ENCODE peak calls at places on chromosome 11, in ten cellular contexts. S is A549; V is transverse colon; U is thoracic aorta; W is lower lobe of right lung; B is AG04450; I is foreskin fibroblast; J is left ventricle myocardium inferior; F is CD8-positive, alpha-beta T cell; T is heart left ventricle. L is an unnamed sample.

GRCh38 chr11:39247570-39248137 is 2211.8 kb downstream of the LRRC4C start:
- DNase-seq in S (no peak), T (no peak), V (no peak), U (no peak), J (no peak), B (no peak), I (no peak), F (no peak), W (no peak), L (no peak)

GRCh38 chr11:30395751-30396150 is 72.8 kb downstream of the ARL14EP start:
- DNase-seq in S (no peak), W (no peak), U (no peak), T (no peak), I (no peak), B (no peak), F (no peak), V (no peak), J (no peak), L (no peak)

GRCh38 chr11:58503361-58503856 is 4.5 kb downstream of the OR5B21 start:
- DNase-seq in F (no peak), S (no peak), T (no peak), W (no peak), I (no peak), J (no peak), B (no peak), V (no peak), U (no peak), L (no peak)

GRCh38 chr11:68678031-68678441 is 6.3 kb upstream of the GAL start:
- DNase-seq in J (no peak), U (no peak), F (no peak), B (no peak), S (no peak), W (no peak), I (no peak), T (no peak), V (peak), L (no peak)

GRCh38 chr11:62444835-62445234 is 26.0 kb downstream of the SCGB1A1 start:
- DNase-seq in V (no peak), W (no peak), B (no peak), J (no peak), F (no peak), U (no peak), S (no peak), T (no peak), I (no peak), L (no peak)

GRCh38 chr11:1232328-1233321 is 9.8 kb downstream of the MUC5B start:
- DNase-seq in J (peak), B (no peak), V (peak), U (no peak), W (peak), S (no peak), T (no peak), I (no peak), F (peak), L (no peak)

GRCh38 chr11:20754957-20755356 is 85.6 kb downstream of the NELL1 start:
- DNase-seq in W (no peak), B (no peak), U (no peak), T (no peak), V (no peak), J (no peak), S (no peak), F (no peak), I (no peak), L (no peak)

GRCh38 chr11:1303196-1303821 is 6.1 kb downstream of the TOLLIP start:
- DNase-seq in B (no peak), S (no peak), F (no peak), I (no peak), J (no peak), U (no peak), T (no peak), V (peak), W (peak), L (peak)

GRCh38 chr11:105298630-105299029 is 159.1 kb upstream of the CARD18 start:
- DNase-seq in U (no peak), J (no peak), V (no peak), B (no peak), W (no peak), I (no peak), T (no peak), S (no peak), F (no peak), L (no peak)

GRCh38 chr11:134464981-134465730 is 53.1 kb upstream of the B3GAT1 start:
- DNase-seq in I (no peak), U (no peak), B (no peak), S (no peak), T (no peak), V (no peak), J (no peak), W (no peak), F (no peak), L (no peak)

GRCh38 chr11:102177126-102177525 is 66.9 kb downstream of the YAP1 start:
- DNase-seq in J (no peak), I (peak), W (no peak), F (no peak), S (no peak), U (no peak), V (no peak), B (no peak), T (no peak), L (no peak)

GRCh38 chr11:8906629-8907028 is 4.4 kb upstream of the AKIP1 start:
- DNase-seq in S (peak), B (no peak), V (no peak), U (no peak), I (peak), F (no peak), T (no peak), W (no peak), J (no peak), L (no peak)

GRCh38 chr11:99316761-99317475 is 296.2 kb downstream of the CNTN5 start:
- DNase-seq in J (peak), B (no peak), S (no peak), U (no peak), T (no peak), F (no peak), V (no peak), W (no peak), I (no peak), L (no peak)

GRCh38 chr11:47995318-47995717 is 15.0 kb downstream of the PTPRJ start:
- DNase-seq in J (no peak), B (no peak), F (no peak), I (no peak), T (no peak), W (no peak), V (peak), U (no peak), S (no peak), L (no peak)

GRCh38 chr11:70756756-70757155 is 358.4 kb downstream of the CTTN start:
- DNase-seq in J (no peak), S (no peak), U (no peak), W (no peak), F (no peak), B (no peak), T (no peak), I (no peak), V (no peak), L (no peak)

GRCh38 chr11:68959465-68960298 is 21.1 kb downstream of the MRGPRD start:
- DNase-seq in J (no peak), T (no peak), F (no peak), B (no peak), W (peak), U (no peak), I (no peak), S (no peak), V (no peak), L (no peak)

GRCh38 chr11:126105022-126105747 is 42.5 kb upstream of the CDON start:
- DNase-seq in B (no peak), T (no peak), U (no peak), V (no peak), W (no peak), I (no peak), F (no peak), J (no peak), S (no peak), L (no peak)

GRCh38 chr11:45156731-45157130 is 10.3 kb downstream of the PRDM11 start:
- DNase-seq in S (no peak), W (no peak), I (no peak), B (no peak), U (no peak), V (no peak), T (no peak), F (no peak), J (no peak), L (no peak)

GRCh38 chr11:121670792-121671275 is 218.1 kb upstream of the SORL1-AS1 start:
- DNase-seq in I (no peak), W (no peak), U (no peak), F (no peak), S (no peak), B (no peak), T (no peak), J (no peak), V (no peak), L (no peak)

GRCh38 chr11:61964941-61965282 is 2.5 kb downstream of the FTH1 start:
- DNase-seq in S (no peak), J (no peak), B (no peak), T (no peak), V (no peak), I (no peak), U (no peak), W (no peak), F (no peak), L (no peak)

GRCh38 chr11:74134661-74135515 is 35.9 kb downstream of the C2CD3 start:
- DNase-seq in V (no peak), B (no peak), T (no peak), W (no peak), I (peak), F (no peak), J (no peak), S (no peak), U (no peak), L (no peak)

GRCh38 chr11:33965032-33965431 is 73.2 kb upstream of the LMO2 start:
- DNase-seq in U (no peak), T (no peak), F (no peak), J (no peak), W (no peak), S (no peak), V (no peak), I (no peak), B (no peak), L (no peak)

GRCh38 chr11:83124631-83125424 is 32.1 kb upstream of the PCF11 start:
- DNase-seq in T (no peak), I (no peak), W (no peak), S (no peak), B (no peak), F (no peak), U (no peak), V (no peak), J (no peak), L (no peak)

GRCh38 chr11:20407344-20407743 is 19.8 kb downstream of the PRMT3 start:
- DNase-seq in I (no peak), F (no peak), U (no peak), J (no peak), S (no peak), B (no peak), W (no peak), V (no peak), T (no peak), L (no peak)

GRCh38 chr11:46238078-46238966 is 39.1 kb upstream of the CREB3L1 start:
- DNase-seq in I (peak), T (peak), F (peak), J (peak), W (peak), U (no peak), S (peak), B (no peak), V (peak), L (peak)

GRCh38 chr11:71940561-71941219 is 11.8 kb downstream of the RNF121 start:
- DNase-seq in U (no peak), J (no peak), T (no peak), S (no peak), I (peak), B (no peak), V (no peak), F (no peak), W (no peak), L (no peak)

GRCh38 chr11:44619931-44620725 is 54.7 kb downstream of the CD82 start:
- DNase-seq in W (no peak), F (no peak), V (peak), B (no peak), I (no peak), S (no peak), J (peak), U (peak), T (peak), L (no peak)

GRCh38 chr11:68211546-68211945 is 1.6 kb downstream of the KMT5B start:
- DNase-seq in T (no peak), W (no peak), F (no peak), I (no peak), V (peak), S (no peak), U (no peak), J (no peak), B (no peak), L (no peak)

GRCh38 chr11:103529217-103529684 is 420.0 kb downstream of the DYNC2H1 start:
- DNase-seq in W (no peak), T (no peak), V (no peak), S (peak), U (no peak), J (no peak), F (no peak), B (no peak), I (peak), L (no peak)

GRCh38 chr11:34507156-34507555 is 6.4 kb downstream of the ELF5 start:
- DNase-seq in F (no peak), U (no peak), W (no peak), B (no peak), V (no peak), I (no peak), J (no peak), S (no peak), T (no peak), L (no peak)

GRCh38 chr11:217704-218103 is 10.2 kb downstream of the RIC8A start:
- DNase-seq in U (no peak), S (no peak), T (no peak), W (no peak), B (no peak), F (no peak), V (no peak), J (no peak), I (no peak), L (no peak)

GRCh38 chr11:60169264-60169915 is 13.5 kb downstream of the MS4A6A start:
- DNase-seq in S (peak), I (no peak), U (no peak), V (peak), B (no peak), F (no peak), J (no peak), T (peak), W (no peak), L (no peak)
- TF ChIP-seq CTCF in S (peak), I (peak), U (peak), V (peak), B (no peak), F (no peak), J (peak), T (peak), W (peak), L (peak)

GRCh38 chr11:3723014-3723708 is 52.0 kb upstream of the CHRNA10 start:
- DNase-seq in S (peak), T (no peak), J (no peak), F (no peak), U (no peak), I (peak), V (no peak), B (peak), W (no peak), L (no peak)

GRCh38 chr11:3721002-3721401 is 49.8 kb upstream of the CHRNA10 start:
- DNase-seq in F (no peak), W (no peak), J (no peak), T (no peak), V (no peak), U (no peak), B (no peak), S (no peak), I (no peak), L (no peak)

DNA sequence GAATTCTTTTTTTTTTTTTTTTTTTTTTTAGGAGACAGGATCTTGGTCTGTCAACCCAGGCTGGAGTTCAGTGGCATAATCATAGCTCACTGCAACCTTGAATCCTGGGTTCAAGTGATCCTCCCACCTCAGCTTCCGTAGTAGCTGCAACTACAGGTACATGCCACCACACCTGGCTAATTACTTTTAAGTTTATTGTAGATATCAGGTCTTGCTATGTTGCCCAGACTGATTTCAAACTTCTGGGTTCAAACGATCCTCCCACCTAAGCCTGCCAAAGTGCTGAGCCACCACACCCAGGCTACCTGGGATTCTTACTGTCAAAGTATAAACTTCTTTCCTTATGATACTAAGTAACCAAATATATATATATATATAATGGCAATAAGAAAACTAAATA is 50.9 kb upstream of the CHRNA10 start:
- DNase-seq in J (no peak), V (peak), S (no peak), B (no peak), U (no peak), F (no peak), W (no peak), T (no peak), I (no peak), L (no peak)
- TF ChIP-seq CTCF in J (no peak), V (no peak), S (no peak), B (no peak), U (no peak), F (no peak), W (no peak), T (no peak), I (no peak), L (no peak)

GRCh38 chr11:77100166-77101042 is 2.2 kb upstream of the OMP start:
- DNase-seq in T (no peak), F (no peak), U (no peak), J (peak), I (no peak), S (no peak), W (peak), V (no peak), B (no peak), L (no peak)

GRCh38 chr11:77103319-77103718 is 679 bp downstream of the OMP start:
- DNase-seq in B (no peak), I (no peak), V (no peak), W (no peak), T (no peak), U (no peak), J (no peak), F (no peak), S (no peak), L (no peak)

GRCh38 chr11:77102246-77103210 is at the start of gene OMP:
- DNase-seq in F (no peak), B (no peak), V (no peak), T (no peak), W (no peak), U (no peak), J (no peak), I (no peak), S (no peak), L (no peak)

GRCh38 chr11:77104727-77105126 is 2.1 kb downstream of the OMP start:
- DNase-seq in F (no peak), U (no peak), W (no peak), S (no peak), V (no peak), B (no peak), I (no peak), T (no peak), J (no peak), L (no peak)

DNA sequence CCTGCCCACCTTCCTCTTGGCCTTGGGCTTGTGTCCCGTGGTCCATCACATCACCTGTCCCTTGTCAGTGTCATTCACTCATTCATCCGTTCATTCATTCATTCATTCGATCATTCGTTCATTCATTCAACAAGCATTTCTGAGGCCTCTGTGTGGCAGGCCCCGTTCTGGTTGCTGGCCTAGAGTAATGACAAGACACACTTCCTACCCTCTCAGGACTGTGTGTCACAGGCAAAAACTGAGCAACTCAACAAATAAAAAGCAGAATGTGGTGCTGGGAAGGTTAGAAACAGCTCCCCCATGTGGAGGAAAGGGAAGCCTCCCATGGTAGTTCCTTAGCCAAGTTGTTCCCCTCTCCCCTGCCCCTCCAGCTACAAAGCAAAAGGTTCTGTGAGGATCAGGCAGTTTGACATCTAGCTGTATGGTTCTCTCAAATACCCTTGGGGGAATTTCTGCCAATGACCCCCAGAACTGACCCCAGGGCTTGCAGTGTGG is 1.6 kb upstream of the OMP start:
- DNase-seq in J (no peak), W (peak), V (no peak), B (no peak), F (no peak), T (no peak), S (peak), I (no peak), U (no peak), L (no peak)
- TF ChIP-seq CTCF in J (peak), W (peak), V (peak), B (peak), F (no peak), T (no peak), S (peak), I (peak), U (no peak), L (peak)

DNA sequence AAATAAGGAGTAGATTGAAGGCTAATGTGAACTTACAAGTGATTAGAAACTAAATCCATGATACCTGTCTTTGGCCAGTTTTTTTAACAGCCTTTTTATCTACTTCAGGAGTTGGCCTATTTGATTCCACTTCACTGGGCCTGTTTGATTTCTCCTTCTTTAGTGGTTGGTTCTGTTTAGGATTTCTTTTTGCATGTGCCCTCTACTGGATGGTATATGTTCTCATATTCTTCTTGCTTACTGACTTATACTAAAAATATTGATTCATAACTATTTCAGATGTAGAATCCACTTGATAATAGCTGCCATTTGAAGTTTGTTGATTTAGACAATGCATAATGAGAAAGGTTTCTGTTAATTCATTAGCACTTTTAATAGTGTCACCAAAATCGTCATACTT is 53.9 kb downstream of the USP47 start:
- DNase-seq in J (no peak), B (no peak), W (no peak), I (no peak), S (no peak), T (no peak), F (no peak), V (no peak), U (no peak), L (no peak)
- TF ChIP-seq CTCF in J (peak), B (peak), W (no peak), I (peak), S (peak), T (no peak), F (no peak), V (no peak), U (peak), L (no peak)

DNA sequence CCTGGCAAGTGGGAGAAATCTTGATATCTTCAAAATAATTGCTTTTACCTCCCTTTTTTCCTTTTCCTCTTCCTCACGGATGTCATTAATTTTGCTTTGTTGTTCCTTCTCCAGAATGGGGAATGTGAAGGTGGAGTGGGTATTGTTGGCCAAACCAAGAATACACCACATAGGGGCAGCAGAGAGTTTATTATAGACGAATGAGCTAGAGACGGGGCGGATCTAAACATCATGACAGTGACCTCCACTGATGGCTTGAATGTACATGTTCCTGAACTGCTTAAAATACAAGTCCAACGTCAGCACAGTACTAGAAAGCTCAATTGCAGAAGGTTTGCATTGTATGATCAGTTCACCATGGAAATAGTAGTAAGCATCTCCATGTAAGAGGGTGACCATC is 122.3 kb upstream of the SNX19 start:
- DNase-seq in I (no peak), U (no peak), V (no peak), J (no peak), W (no peak), S (no peak), T (no peak), F (no peak), B (no peak), L (no peak)
- TF ChIP-seq CTCF in I (peak), U (no peak), V (no peak), J (peak), W (no peak), S (no peak), T (peak), F (no peak), B (no peak), L (peak)

GRCh38 chr11:41175304-41175972 is 284.0 kb downstream of the LRRC4C start:
- DNase-seq in S (no peak), U (no peak), I (no peak), B (no peak), J (no peak), W (no peak), F (no peak), V (no peak), T (no peak), L (no peak)
- TF ChIP-seq CTCF in S (no peak), U (no peak), I (no peak), B (no peak), J (no peak), W (no peak), F (no peak), V (no peak), T (no peak), L (no peak)

L was measured in neural crest cell.